ENCODE peak calls at places on chromosomes 6 and 20, in four cellular contexts. F is WTC11, N is suprapubic skin, W is breast epithelium. S is an unnamed sample.
A peak's percentile ranks its signal among the peaks of the same experiment; 100 is the strongest.

GRCh38 chr6:167676666-167677421 is 149.9 kb upstream of the AFDN start:
- DNase-seq in F (no peak), N (peak; percentile 26), W (no peak), S (no peak)

GRCh38 chr20:1033751-1034419 is 31.8 kb upstream of the RSPO4 start:
- DNase-seq in F (no peak), N (no peak), W (no peak), S (no peak)

GRCh38 chr6:45423901-45424627 is 46.3 kb upstream of the SUPT3H start:
- DNase-seq in F (peak; percentile 48), N (no peak), W (no peak), S (no peak)

GRCh38 chr20:5135363-5136012 is 8.7 kb downstream of the CDS2 start:
- DNase-seq in F (no peak), N (no peak), W (no peak), S (no peak)

GRCh38 chr6:145275019-145275418 is 460.3 kb downstream of the EPM2A start:
- DNase-seq in F (no peak), N (no peak), W (no peak), S (no peak)

GRCh38 chr20:44552950-44553908 is 29.1 kb upstream of the PKIG start:
- DNase-seq in F (no peak), N (no peak), W (no peak), S (no peak)

GRCh38 chr6:1316482-1317220 is 4.8 kb downstream of the FOXQ1 start:
- DNase-seq in F (peak; percentile 69), N (no peak), W (no peak), S (no peak)

GRCh38 chr6:71482742-71483141 is 194.1 kb downstream of the OGFRL1 start:
- DNase-seq in F (no peak), N (no peak), W (no peak), S (no peak)

GRCh38 chr20:3704085-3704484 is 8.3 kb downstream of the SIGLEC1 start:
- DNase-seq in F (no peak), N (no peak), W (no peak), S (no peak)

GRCh38 chr6:141413196-141413595 is 719.5 kb upstream of the GJE1 start:
- DNase-seq in F (no peak), N (no peak), W (no peak), S (no peak)

GRCh38 chr6:3732345-3733141 is 19.0 kb downstream of the PXDC1 start:
- DNase-seq in F (peak; percentile 83), N (peak; percentile 76), W (peak; percentile 87), S (no peak)

GRCh38 chr20:22819784-22820183 is 215.3 kb upstream of the SSTR4 start:
- DNase-seq in F (no peak), N (no peak), W (no peak), S (no peak)
- TF ChIP-seq CTCF in F (no peak), N (no peak), W (no peak), S (no peak)

DNA sequence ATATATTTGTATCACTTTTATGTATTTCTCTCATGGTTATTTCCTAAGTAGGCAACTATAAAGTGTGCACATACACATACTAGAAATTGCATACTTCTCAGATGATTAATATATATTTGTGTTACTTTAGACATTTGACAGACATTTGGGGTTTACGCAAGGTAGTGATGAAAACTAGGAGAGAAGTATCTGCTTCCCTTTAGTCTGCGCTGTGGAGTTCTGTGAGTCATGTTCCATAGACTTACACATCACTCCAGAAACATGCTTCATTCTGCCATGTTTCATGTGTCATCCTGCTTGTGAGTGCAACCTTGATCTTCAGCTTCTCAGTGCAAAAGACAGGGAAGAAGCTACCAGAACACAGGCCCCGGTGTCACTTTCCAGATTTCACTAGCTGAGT is 200.7 kb upstream of the BMP2 start:
- DNase-seq in F (no peak), N (no peak), W (no peak), S (no peak)
- TF ChIP-seq CTCF in F (no peak), N (no peak), W (no peak), S (no peak)

GRCh38 chr6:29227235-29227634 is 56.5 kb downstream of the OR2J2 start:
- DNase-seq in F (no peak), N (no peak), W (no peak), S (no peak)
- TF ChIP-seq CTCF in F (no peak), N (no peak), W (no peak), S (no peak)

DNA sequence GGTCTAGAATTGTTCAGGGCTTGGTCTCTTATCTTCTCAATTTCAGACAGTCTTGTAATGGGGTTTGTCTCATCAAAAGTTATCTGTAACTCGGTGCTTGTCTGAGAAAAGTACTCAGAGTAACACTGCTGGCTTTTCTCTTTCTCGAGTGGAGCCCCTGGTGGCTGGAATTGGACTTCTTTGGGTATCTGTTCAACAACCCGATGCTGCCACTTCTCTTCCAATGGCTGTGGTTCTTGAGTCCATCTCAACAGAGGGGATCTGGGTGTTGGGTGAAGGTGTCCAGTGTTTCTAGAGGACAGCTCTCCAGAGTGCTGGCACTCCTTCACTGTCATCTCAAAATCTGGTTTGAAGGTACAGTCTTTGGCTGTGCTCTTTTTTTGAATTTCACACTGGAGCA is 24.6 kb downstream of the DST start:
- DNase-seq in F (peak; percentile 17), N (no peak), W (no peak), S (no peak)
- TF ChIP-seq CTCF in F (no peak), N (no peak), W (no peak), S (peak; percentile 11)

GRCh38 chr6:35747877-35748276 is 11.0 kb downstream of the ARMC12 start:
- DNase-seq in F (no peak), N (no peak), W (no peak), S (no peak)

GRCh38 chr6:35754452-35755321 is 17.9 kb downstream of the ARMC12 start:
- DNase-seq in F (no peak), N (no peak), W (peak; percentile 53), S (no peak)

GRCh38 chr6:35750557-35750956 is 13.7 kb downstream of the ARMC12 start:
- DNase-seq in F (no peak), N (no peak), W (peak; percentile 7), S (no peak)

GRCh38 chr6:35752330-35752729 is 15.5 kb downstream of the ARMC12 start:
- DNase-seq in F (no peak), N (peak; percentile 1), W (peak; percentile 6), S (no peak)

DNA sequence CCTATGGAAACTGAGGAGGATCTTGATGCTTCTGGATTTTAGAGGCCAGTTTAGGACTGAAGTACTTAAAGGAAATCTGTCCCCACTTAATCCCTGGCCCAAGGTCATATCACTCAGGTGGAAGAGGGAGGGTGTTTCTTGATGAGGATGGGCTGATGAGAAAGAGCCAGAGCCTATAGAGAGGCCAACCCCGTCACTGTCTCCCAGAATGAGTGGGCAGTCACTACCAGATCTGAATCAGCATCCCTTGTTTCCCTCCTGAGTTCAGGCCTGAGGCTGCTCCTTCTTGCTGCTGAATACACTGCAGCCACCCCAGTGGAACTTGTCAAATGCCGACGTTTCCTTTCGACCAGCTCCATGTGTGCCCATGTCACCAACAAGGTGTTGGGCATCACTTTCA is 14.8 kb downstream of the ARMC12 start:
- DNase-seq in F (no peak), N (peak; percentile 28), W (peak; percentile 17), S (no peak)
- TF ChIP-seq CTCF in F (no peak), N (no peak), W (no peak), S (no peak)

S was measured in osteocyte.